ENCODE peak calls at places on chromosomes 1 and 21, in eight cellular contexts. W is endothelial cell of umbilical vein, Q is upper lobe of right lung, J is stomach, B is GM23338, U is coronary artery, E is neural progenitor cell, G is body of pancreas. T is an unnamed sample.

GRCh38 chr21:21187579-21187978 is 189.4 kb downstream of the NCAM2 start:
- DNase-seq in W (no peak), Q (no peak), J (no peak), B (no peak), U (no peak), E (no peak), G (no peak), T (no peak)

GRCh38 chr1:41314781-41315481 is 46.3 kb upstream of the FOXO6 start:
- DNase-seq in W (no peak), Q (no peak), J (peak), B (peak), U (no peak), E (peak), G (no peak), T (no peak)

GRCh38 chr1:167737169-167737568 is 15.4 kb downstream of the MPZL1 start:
- DNase-seq in W (no peak), Q (no peak), J (no peak), B (no peak), U (no peak), E (no peak), G (no peak), T (no peak)

GRCh38 chr21:39087238-39087975 is 95.8 kb downstream of the PSMG1 start:
- DNase-seq in W (no peak), Q (no peak), J (no peak), B (no peak), U (peak), E (peak), G (no peak), T (no peak)

GRCh38 chr1:87045757-87046422 is 131.5 kb downstream of the HS2ST1 start:
- DNase-seq in W (no peak), Q (no peak), J (no peak), B (no peak), U (no peak), E (no peak), G (no peak), T (no peak)

GRCh38 chr1:176959461-176959860 is 205.1 kb downstream of the ASTN1 start:
- DNase-seq in W (no peak), Q (no peak), J (no peak), B (peak), U (no peak), E (no peak), G (no peak), T (no peak)

GRCh38 chr1:226820935-226821718 is 49.3 kb upstream of the PSEN2 start:
- DNase-seq in W (peak), Q (no peak), J (peak), B (no peak), U (peak), E (no peak), G (peak), T (no peak)

GRCh38 chr1:226148121-226148648 is 38.4 kb downstream of the ACBD3 start:
- DNase-seq in W (no peak), Q (no peak), J (no peak), B (no peak), U (no peak), E (no peak), G (no peak), T (no peak)

GRCh38 chr1:209945377-209945776 is 7.4 kb downstream of the SYT14 start:
- DNase-seq in W (no peak), Q (no peak), J (no peak), B (no peak), U (no peak), E (no peak), G (no peak), T (no peak)

GRCh38 chr1:226086776-226087175 is 24.3 kb downstream of the H3-3A start:
- DNase-seq in W (no peak), Q (peak), J (no peak), B (no peak), U (no peak), E (no peak), G (no peak), T (no peak)

GRCh38 chr1:2588661-2589330 is 2.2 kb downstream of the PRXL2B start:
- DNase-seq in W (no peak), Q (peak), J (no peak), B (no peak), U (no peak), E (no peak), G (no peak), T (no peak)

GRCh38 chr1:2135425-2135824 is 59.1 kb downstream of the FAAP20 start:
- DNase-seq in W (no peak), Q (peak), J (peak), B (no peak), U (peak), E (peak), G (peak), T (no peak)

GRCh38 chr1:196372896-196373536 is 235.2 kb downstream of the KCNT2 start:
- DNase-seq in W (peak), Q (no peak), J (no peak), B (peak), U (no peak), E (peak), G (no peak), T (no peak)

GRCh38 chr1:198151688-198152087 is 5.1 kb upstream of the NEK7 start:
- DNase-seq in W (peak), Q (no peak), J (no peak), B (no peak), U (no peak), E (no peak), G (no peak), T (no peak)

GRCh38 chr1:94714552-94714951 is 105.6 kb upstream of the SLC44A3 start:
- DNase-seq in W (no peak), Q (no peak), J (no peak), B (no peak), U (no peak), E (no peak), G (no peak), T (no peak)

GRCh38 chr1:22379566-22379965 is 72.1 kb upstream of the ZBTB40 start:
- DNase-seq in W (no peak), Q (no peak), J (no peak), B (no peak), U (no peak), E (peak), G (no peak), T (no peak)

GRCh38 chr1:45669859-45670655 is 16.3 kb downstream of the GPBP1L1 start:
- DNase-seq in W (peak), Q (no peak), J (no peak), B (no peak), U (no peak), E (no peak), G (no peak), T (no peak)

GRCh38 chr1:91693542-91693941 is 192.4 kb downstream of the TGFBR3 start:
- DNase-seq in W (no peak), Q (no peak), J (peak), B (no peak), U (no peak), E (no peak), G (peak), T (no peak)

GRCh38 chr1:205293350-205294074 is 28.0 kb downstream of the NUAK2 start:
- DNase-seq in W (no peak), Q (no peak), J (no peak), B (no peak), U (no peak), E (no peak), G (no peak), T (no peak)

GRCh38 chr1:225445644-225446297 is 17.9 kb upstream of the LBR start:
- DNase-seq in W (peak), Q (peak), J (no peak), B (no peak), U (no peak), E (no peak), G (no peak), T (peak)

GRCh38 chr1:241639653-241640148 is 468 bp downstream of the CHML start:
- DNase-seq in W (peak), Q (peak), J (no peak), B (peak), U (peak), E (peak), G (peak), T (peak)

GRCh38 chr1:230568008-230568407 is 74.3 kb upstream of the COG2 start:
- DNase-seq in W (no peak), Q (no peak), J (peak), B (peak), U (no peak), E (no peak), G (peak), T (peak)

GRCh38 chr21:37631319-37632117 is 264.9 kb downstream of the DYRK1A start:
- DNase-seq in W (peak), Q (no peak), J (peak), B (peak), U (no peak), E (peak), G (peak), T (peak)

GRCh38 chr21:30605968-30606367 is 5.1 kb downstream of the KRTAP22-1 start:
- DNase-seq in W (no peak), Q (no peak), J (no peak), B (peak), U (no peak), E (no peak), G (no peak), T (peak)

GRCh38 chr1:20792177-20792576 is 5.1 kb upstream of the HP1BP3 start:
- DNase-seq in W (no peak), Q (no peak), J (no peak), B (no peak), U (no peak), E (no peak), G (peak), T (no peak)

GRCh38 chr21:35400233-35400939 is 351.3 kb upstream of the RUNX1 start:
- DNase-seq in W (peak), Q (no peak), J (no peak), B (peak), U (no peak), E (peak), G (peak), T (peak)

GRCh38 chr1:40776236-40777072 is 7.1 kb upstream of the KCNQ4 start:
- DNase-seq in W (no peak), Q (peak), J (no peak), B (no peak), U (no peak), E (no peak), G (no peak), T (no peak)

GRCh38 chr1:18814340-18815202 is 44.9 kb downstream of the TAS1R2 start:
- DNase-seq in W (no peak), Q (no peak), J (no peak), B (peak), U (no peak), E (peak), G (no peak), T (peak)

GRCh38 chr1:62732327-62732726 is 44.1 kb upstream of the DOCK7 start:
- DNase-seq in W (no peak), Q (no peak), J (no peak), B (no peak), U (no peak), E (no peak), G (no peak), T (no peak)

GRCh38 chr1:155860939-155861496 is 1.7 kb downstream of the SYT11 start:
- DNase-seq in W (peak), Q (no peak), J (no peak), B (peak), U (no peak), E (no peak), G (no peak), T (no peak)

GRCh38 chr1:155859234-155859829 is at the start of gene SYT11:
- DNase-seq in W (peak), Q (peak), J (peak), B (peak), U (peak), E (peak), G (peak), T (peak)

GRCh38 chr1:155867766-155868165 is 8.4 kb downstream of the SYT11 start:
- DNase-seq in W (no peak), Q (no peak), J (no peak), B (no peak), U (no peak), E (no peak), G (no peak), T (no peak)

GRCh38 chr1:155859881-155860841 is 794 bp downstream of the SYT11 start:
- DNase-seq in W (peak), Q (peak), J (peak), B (peak), U (peak), E (peak), G (peak), T (no peak)

DNA sequence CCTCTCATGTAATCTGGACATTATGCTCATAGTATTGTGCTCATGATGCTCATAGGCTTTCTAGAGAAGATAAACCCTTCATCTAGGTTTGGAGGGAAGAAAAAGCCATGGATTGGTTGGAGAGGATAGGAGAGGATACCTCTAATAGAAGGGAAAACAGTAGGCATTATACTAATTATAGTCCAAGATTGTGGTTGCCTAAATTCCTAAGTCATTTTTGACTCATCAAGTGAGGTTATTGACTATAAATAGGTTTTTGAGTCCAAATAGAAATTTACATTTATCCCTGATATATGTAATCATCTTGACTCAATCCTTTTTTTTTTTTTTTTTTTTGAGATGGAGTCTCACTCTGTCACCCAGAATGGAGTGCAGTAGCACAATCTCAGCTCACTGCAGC is 5.0 kb downstream of the SYT11 start:
- DNase-seq in W (no peak), Q (no peak), J (no peak), B (no peak), U (no peak), E (no peak), G (no peak), T (no peak)
- TF ChIP-seq CTCF in W (no peak), Q (no peak), J (no peak), B (no peak), U (no peak), E (no peak), G (no peak), T (no peak)

GRCh38 chr1:9295884-9296283 is 3.2 kb downstream of the SPSB1 start:
- DNase-seq in W (no peak), Q (no peak), J (no peak), B (no peak), U (no peak), E (no peak), G (no peak), T (no peak)

GRCh38 chr1:9293512-9294439 is 1.1 kb downstream of the SPSB1 start:
- DNase-seq in W (no peak), Q (peak), J (peak), B (peak), U (no peak), E (no peak), G (no peak), T (peak)

GRCh38 chr1:9294910-9295636 is 2.4 kb downstream of the SPSB1 start:
- DNase-seq in W (peak), Q (no peak), J (no peak), B (no peak), U (no peak), E (no peak), G (no peak), T (no peak)

GRCh38 chr1:9293241-9293511 is 482 bp downstream of the SPSB1 start:
- DNase-seq in W (no peak), Q (no peak), J (no peak), B (no peak), U (no peak), E (no peak), G (no peak), T (no peak)

GRCh38 chr1:9294440-9294773 is 1.7 kb downstream of the SPSB1 start:
- DNase-seq in W (peak), Q (no peak), J (no peak), B (no peak), U (no peak), E (no peak), G (peak), T (no peak)
- H3K4me3 ChIP-seq in W (peak), Q (peak), J (peak), B (peak), U (peak), E (no peak), G (peak), T (peak)

GRCh38 chr1:152479792-152480595 is 30.6 kb upstream of the LCE5A start:
- DNase-seq in W (no peak), Q (peak), J (peak), B (peak), U (no peak), E (no peak), G (peak), T (peak)
- TF ChIP-seq CTCF in W (no peak), Q (peak), J (no peak), B (peak), U (peak), E (no peak), G (peak), T (peak)

DNA sequence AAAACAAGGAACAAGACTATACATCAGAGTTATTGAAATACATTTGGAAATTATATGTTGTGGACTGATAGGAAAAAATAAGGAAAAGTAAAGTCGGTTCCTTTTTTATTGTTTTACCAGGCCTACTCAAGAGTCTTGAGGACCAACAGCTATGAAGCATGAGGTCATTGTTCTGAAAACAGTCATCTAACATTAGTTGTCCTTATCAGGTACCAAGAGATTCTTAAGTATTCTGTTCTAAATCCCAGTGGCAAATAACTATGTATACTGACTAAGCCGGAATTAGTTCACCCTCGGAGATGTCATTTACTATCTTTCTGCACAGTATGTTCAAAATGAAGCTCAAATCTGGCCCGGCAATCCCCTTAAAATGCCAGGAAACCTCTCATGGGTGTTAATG is 585 bp downstream of the ADGRL4 start:
- DNase-seq in W (peak), Q (no peak), J (no peak), B (peak), U (no peak), E (peak), G (no peak), T (no peak)
- H3K4me3 ChIP-seq in W (peak), Q (peak), J (peak), B (peak), U (peak), E (peak), G (no peak), T (peak)

GRCh38 chr1:153680120-153680403 is 1.6 kb downstream of the NPR1 start:
- DNase-seq in W (no peak), Q (no peak), J (no peak), B (peak), U (no peak), E (no peak), G (no peak), T (peak)

GRCh38 chr1:153678519-153679336 is at the start of gene NPR1:
- DNase-seq in W (peak), Q (peak), J (peak), B (peak), U (peak), E (peak), G (peak), T (peak)

GRCh38 chr1:153677718-153678518 is 570 bp upstream of the NPR1 start:
- DNase-seq in W (peak), Q (no peak), J (peak), B (peak), U (no peak), E (peak), G (peak), T (peak)

GRCh38 chr1:153682730-153683129 is 4.2 kb downstream of the NPR1 start:
- DNase-seq in W (no peak), Q (peak), J (no peak), B (no peak), U (no peak), E (no peak), G (no peak), T (no peak)

GRCh38 chr1:153679337-153680119 is 1.0 kb downstream of the NPR1 start:
- DNase-seq in W (peak), Q (peak), J (no peak), B (peak), U (no peak), E (peak), G (no peak), T (peak)
- TF ChIP-seq CTCF in W (peak), Q (no peak), J (peak), B (no peak), U (no peak), E (peak), G (no peak), T (peak)

DNA sequence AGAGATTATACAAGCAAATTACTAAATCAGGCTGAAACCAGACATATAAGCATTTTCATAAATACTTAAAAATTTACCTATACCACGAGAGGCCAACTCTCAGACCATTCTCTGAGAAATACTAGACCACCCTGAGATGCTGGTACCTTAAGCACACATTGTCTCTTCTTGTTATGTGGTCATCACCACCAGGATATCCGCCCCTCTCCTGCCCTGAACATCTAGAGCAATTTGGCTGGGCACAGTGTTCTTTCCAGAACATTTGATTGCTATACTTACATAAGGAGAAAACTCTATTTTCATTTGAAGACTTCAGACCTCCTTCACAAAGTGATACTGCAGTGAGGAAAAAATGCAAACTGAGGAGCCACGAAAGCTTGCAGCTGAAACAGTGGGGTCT is 36.2 kb upstream of the DUSP10 start:
- DNase-seq in W (no peak), Q (no peak), J (no peak), B (no peak), U (no peak), E (no peak), G (no peak), T (no peak)
- H3K4me3 ChIP-seq in W (no peak), Q (no peak), J (no peak), B (no peak), U (no peak), E (no peak), G (no peak), T (no peak)

DNA sequence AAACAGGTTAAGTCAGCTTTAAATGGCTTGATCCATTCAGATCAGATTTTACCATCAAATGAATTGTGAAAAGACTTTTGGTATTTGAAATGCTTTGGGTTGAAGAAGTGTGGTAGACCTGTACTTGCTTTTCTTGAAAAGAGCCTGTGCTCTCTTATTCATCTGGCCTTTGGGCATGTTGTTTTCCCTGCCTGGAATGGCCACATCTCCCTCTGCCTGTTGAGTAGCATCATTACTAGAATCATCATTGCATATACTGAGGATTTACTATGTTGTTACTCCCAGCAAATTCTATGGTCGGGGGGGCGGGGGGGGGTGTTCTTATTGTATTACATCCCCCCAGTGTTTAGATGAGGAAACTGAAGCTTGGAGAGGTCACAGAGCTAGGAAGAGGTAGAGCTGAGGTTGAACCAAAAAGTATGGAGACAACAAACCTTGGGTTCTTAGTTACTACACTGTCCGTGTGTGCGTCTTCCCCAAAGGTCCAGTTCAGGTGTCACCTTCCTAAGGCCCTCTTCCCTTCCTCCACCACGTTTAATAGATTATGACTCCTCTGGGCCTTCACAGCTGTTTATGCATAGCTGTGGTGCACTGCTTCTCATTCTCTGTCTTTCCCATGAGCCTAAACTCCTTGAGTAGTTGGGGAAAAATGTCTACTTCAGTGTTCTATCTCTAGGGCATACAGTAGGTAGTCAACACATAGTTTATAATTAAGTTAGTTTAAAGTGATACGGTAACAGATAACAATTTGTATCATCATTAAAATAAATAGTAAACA is 246.4 kb upstream of the HOOK1 start:
- DNase-seq in W (peak), Q (no peak), J (no peak), B (no peak), U (no peak), E (no peak), G (no peak), T (no peak)
- TF ChIP-seq CTCF in W (no peak), Q (no peak), J (no peak), B (peak), U (no peak), E (peak), G (no peak), T (peak)

GRCh38 chr1:161196521-161197451 is 2.1 kb downstream of the ADAMTS4 start:
- DNase-seq in W (peak), Q (no peak), J (no peak), B (peak), U (no peak), E (peak), G (peak), T (peak)
- H3K4me3 ChIP-seq in W (peak), Q (peak), J (peak), B (peak), U (peak), E (peak), G (no peak), T (no peak)

GRCh38 chr1:88608139-88608943 is 75.7 kb upstream of the PKN2 start:
- DNase-seq in W (peak), Q (no peak), J (no peak), B (peak), U (no peak), E (peak), G (no peak), T (no peak)
- TF ChIP-seq CTCF in W (peak), Q (peak), J (no peak), B (peak), U (no peak), E (peak), G (peak), T (peak)